ENCODE peak calls at places on chromosomes 4 and X, in eight cellular contexts. I, V, K, G, Z, C, H and Q are unnamed samples.

GRCh38 chr4:100391913-100392312 is 125.9 kb downstream of the EMCN start:
- DNase-seq in I (no peak), V (no peak), K (no peak), G (no peak), Z (peak; percentile 10), C (no peak), H (no peak), Q (no peak)

GRCh38 chrX:102042706-102043325 is 82.7 kb upstream of the TCEAL2 start:
- DNase-seq in I (no peak), V (no peak), K (peak; percentile 56), G (no peak), Z (no peak), C (no peak), H (no peak), Q (no peak)

GRCh38 chrX:14936561-14936960 is 63.3 kb downstream of the MOSPD2 start:
- DNase-seq in I (no peak), V (no peak), K (peak; percentile 45), G (no peak), Z (no peak), C (no peak), H (no peak), Q (no peak)

GRCh38 chr4:98611649-98612317 is 46.6 kb downstream of the TSPAN5 start:
- DNase-seq in I (no peak), V (no peak), K (no peak), G (no peak), Z (no peak), C (no peak), H (no peak), Q (no peak)

GRCh38 chr4:185238750-185239149 is 29.4 kb downstream of the SNX25 start:
- DNase-seq in I (no peak), V (no peak), K (no peak), G (no peak), Z (no peak), C (no peak), H (no peak), Q (no peak)

GRCh38 chr4:32172761-32173160 is 1452.6 kb downstream of the PCDH7 start:
- DNase-seq in I (no peak), V (no peak), K (no peak), G (no peak), Z (peak; percentile 76), C (no peak), H (no peak), Q (no peak)

GRCh38 chr4:119152741-119153140 is 17.1 kb downstream of the MYOZ2 start:
- DNase-seq in I (no peak), V (no peak), K (peak; percentile 36), G (no peak), Z (no peak), C (no peak), H (no peak), Q (no peak)

GRCh38 chr4:52028970-52029369 is 8.8 kb upstream of the LRRC66 start:
- DNase-seq in I (no peak), V (no peak), K (no peak), G (no peak), Z (no peak), C (no peak), H (no peak), Q (no peak)

GRCh38 chrX:153953342-153953830 is 8.9 kb upstream of the RENBP start:
- DNase-seq in I (peak; percentile 47), V (peak; percentile 66), K (no peak), G (no peak), Z (no peak), C (peak; percentile 68), H (peak; percentile 67), Q (peak; percentile 71)

GRCh38 chr4:145186719-145187118 is 6.3 kb upstream of the OTUD4 start:
- DNase-seq in I (no peak), V (no peak), K (no peak), G (no peak), Z (no peak), C (no peak), H (no peak), Q (no peak)

GRCh38 chr4:101355767-101356702 is 8.7 kb upstream of the PPP3CA start:
- DNase-seq in I (no peak), V (no peak), K (no peak), G (no peak), Z (peak; percentile 74), C (no peak), H (no peak), Q (no peak)